ENCODE peak calls at places on chromosome 16, in seven cellular contexts. A is HFF-Myc, X is progenitor cell of endocrine pancreas, O is GM23338, Z is Calu3, G is cardiac muscle cell, W is right atrium auricular region. S is an unnamed sample.

GRCh38 chr16:75591001-75591852 is 25.0 kb downstream of the GABARAPL2 start:
- DNase-seq in W (peak; percentile 86), Z (no peak), O (peak; percentile 45), X (no peak), G (peak; percentile 84), A (peak; percentile 24), S (no peak)

GRCh38 chr16:68086336-68086821 is 1.2 kb downstream of the NFATC3 start:
- DNase-seq in G (peak; percentile 33), W (no peak), A (no peak), O (peak; percentile 59), Z (no peak), X (no peak), S (no peak)

GRCh38 chr16:56191807-56192643 is 736 bp downstream of the GNAO1 start:
- DNase-seq in X (no peak), O (peak; percentile 32), W (no peak), G (no peak), A (no peak), Z (no peak), S (no peak)

GRCh38 chr16:84136331-84137125 is 8.4 kb downstream of the HSDL1 start:
- DNase-seq in X (no peak), O (no peak), Z (no peak), G (no peak), A (no peak), W (no peak), S (no peak)

GRCh38 chr16:73369841-73370240 is 321.9 kb upstream of the ZFHX3 start:
- DNase-seq in Z (no peak), G (no peak), X (no peak), W (no peak), A (no peak), O (no peak), S (no peak)

GRCh38 chr16:48321307-48322036 is 63.7 kb downstream of the SIAH1 start:
- DNase-seq in W (no peak), Z (no peak), X (no peak), G (peak; percentile 56), A (no peak), O (no peak), S (no peak)

GRCh38 chr16:68607443-68607842 is 37.7 kb upstream of the CDH3 start:
- DNase-seq in G (no peak), Z (no peak), X (no peak), O (no peak), W (no peak), A (no peak), S (no peak)

GRCh38 chr16:4612977-4613635 is 1.6 kb downstream of the UBALD1 start:
- DNase-seq in O (peak; percentile 35), X (no peak), Z (peak; percentile 58), A (no peak), W (no peak), G (peak; percentile 6), S (no peak)

DNA sequence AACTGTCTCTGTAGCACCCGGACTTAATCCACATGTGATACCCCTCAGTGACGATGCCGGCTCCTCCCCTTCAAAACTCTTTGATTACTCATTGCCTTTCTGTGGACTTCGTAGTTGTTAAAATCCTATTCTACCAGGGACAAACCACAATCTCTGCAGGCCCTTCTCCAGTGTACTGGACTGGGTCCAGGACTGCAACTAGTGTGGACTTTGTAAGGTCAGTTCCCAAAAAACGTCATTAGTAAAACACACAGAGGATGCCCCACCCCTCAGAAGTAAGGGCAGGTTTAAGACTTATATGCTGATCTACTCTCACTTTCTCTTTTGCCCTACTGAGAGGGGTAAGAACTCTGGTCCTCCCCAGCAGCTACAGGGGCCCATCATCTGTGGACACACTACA is 10.5 kb upstream of the NUDT7 start:
- DNase-seq in X (no peak), A (no peak), W (no peak), G (no peak), O (no peak), Z (no peak), S (peak; percentile 32)
- TF ChIP-seq CTCF in X (no peak), A (no peak), W (no peak), G (no peak), O (no peak), Z (no peak), S (no peak)

DNA sequence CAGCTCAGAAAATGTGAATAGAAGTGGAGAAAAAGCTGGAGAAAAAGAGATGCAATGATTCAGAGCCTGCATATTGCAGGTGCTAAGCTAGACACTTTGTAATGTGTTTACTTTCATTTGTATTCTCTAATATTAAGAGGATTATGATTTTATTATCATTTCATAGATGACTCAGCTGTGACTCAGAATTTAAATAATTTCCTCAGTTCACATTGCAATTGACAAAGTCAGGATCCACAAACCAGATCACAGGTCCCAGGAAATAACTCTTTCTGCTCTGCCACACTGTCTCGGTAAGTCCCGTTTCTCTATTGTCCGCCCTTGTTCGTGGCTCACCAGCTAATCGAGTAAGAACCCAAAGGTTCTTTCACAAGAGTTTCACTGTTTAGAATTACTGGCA is 235.4 kb upstream of the MON1B start:
- DNase-seq in G (peak; percentile 35), W (no peak), X (no peak), Z (peak; percentile 16), O (no peak), A (no peak), S (no peak)
- TF ChIP-seq CTCF in G (no peak), W (no peak), X (no peak), Z (no peak), O (no peak), A (no peak), S (no peak)

GRCh38 chr16:57828272-57829161 is 26.2 kb upstream of the KIFC3 start:
- DNase-seq in W (no peak), O (peak; percentile 63), Z (no peak), G (no peak), A (no peak), X (no peak), S (no peak)
- TF ChIP-seq CTCF in W (no peak), O (peak; percentile 35), Z (no peak), G (no peak), A (no peak), X (peak; percentile 37), S (no peak)

GRCh38 chr16:88455610-88456355 is 2.7 kb downstream of the ZFPM1 start:
- DNase-seq in Z (peak; percentile 37), G (peak; percentile 74), A (no peak), O (peak; percentile 66), X (no peak), W (no peak), S (no peak)
- TF ChIP-seq CTCF in Z (no peak), G (peak; percentile 2), A (no peak), O (no peak), X (no peak), W (no peak), S (no peak)

DNA sequence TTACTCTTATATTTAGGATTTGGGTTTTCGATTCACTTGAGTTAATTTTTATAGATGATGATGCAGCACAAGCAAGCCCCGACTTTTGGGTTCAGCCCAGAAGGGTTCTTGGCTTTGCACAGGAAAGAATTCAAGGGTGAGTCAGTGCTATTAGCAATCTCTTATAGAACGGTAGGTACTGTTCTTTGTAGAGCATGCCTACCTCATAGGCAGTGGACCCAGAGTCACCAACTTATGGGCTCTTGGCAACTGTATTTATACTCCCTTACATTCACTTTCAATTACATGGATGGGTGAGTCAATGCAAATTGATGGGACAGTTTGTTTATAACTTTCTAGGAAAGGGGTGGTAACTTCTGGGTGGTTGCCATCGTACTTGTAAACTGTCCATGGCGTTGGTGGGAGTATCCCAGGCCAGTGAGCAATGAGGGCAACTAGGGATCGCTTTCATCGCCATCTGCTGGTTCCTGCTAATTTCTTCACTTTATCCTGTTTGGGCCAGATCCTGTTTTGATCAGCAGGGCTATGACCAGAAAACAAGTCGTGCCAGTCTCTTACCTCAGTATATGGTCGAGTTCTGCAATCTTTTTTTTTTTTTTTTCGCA is 362.6 kb downstream of the CNTNAP4 start:
- DNase-seq in X (no peak), A (no peak), W (no peak), O (peak; percentile 84), G (peak; percentile 44), Z (peak; percentile 60), S (no peak)
- TF ChIP-seq CTCF in X (peak; percentile 39), A (peak; percentile 8), W (no peak), O (peak; percentile 61), G (peak; percentile 21), Z (peak; percentile 27), S (peak; percentile 24)

DNA sequence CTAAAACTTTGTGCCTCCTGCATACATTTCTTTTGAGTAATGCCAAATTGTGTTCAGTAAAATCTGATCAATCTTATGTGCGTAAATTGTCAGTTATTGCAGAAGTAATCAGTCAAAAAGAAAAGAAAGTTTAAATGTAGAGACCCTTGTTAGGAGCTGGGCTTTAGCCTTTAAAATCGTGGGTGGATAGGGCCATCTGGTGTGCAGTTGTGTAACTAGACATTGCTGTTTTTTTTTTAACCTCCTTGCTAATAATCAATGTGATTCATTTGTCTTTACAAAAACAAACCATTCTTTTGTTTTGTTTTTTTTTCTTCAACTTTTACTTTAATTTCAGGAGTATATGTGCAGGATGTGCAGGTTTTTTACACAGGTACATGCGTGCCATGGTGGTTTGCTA is 5.3 kb upstream of the WWOX start:
- DNase-seq in O (peak; percentile 22), Z (no peak), A (no peak), X (no peak), G (no peak), W (no peak), S (no peak)
- TF ChIP-seq CTCF in O (peak; percentile 32), Z (no peak), A (no peak), X (peak; percentile 58), G (no peak), W (no peak), S (peak; percentile 32)

GRCh38 chr16:89453662-89454321 is 36.6 kb downstream of the ANKRD11 start:
- DNase-seq in G (peak; percentile 52), O (no peak), W (no peak), A (no peak), Z (no peak), X (no peak), S (no peak)
- TF ChIP-seq CTCF in G (peak; percentile 43), O (peak; percentile 34), W (no peak), A (peak; percentile 24), Z (peak; percentile 52), X (peak; percentile 11), S (no peak)

S was measured in osteocyte.